ENCODE peak calls at places on chromosome 17, in seven cellular contexts. R is bronchial epithelial cell, G is AG04450, N is neural crest cell, X is prostate gland, O is vagina, Q is fibroblast of lung. P is an unnamed sample.

GRCh38 chr17:54749157-54749556 is 151.5 kb upstream of the TOM1L1 start:
- DNase-seq in R (no peak), G (no peak), N (no peak), O (no peak), X (no peak), Q (no peak), P (no peak)

GRCh38 chr17:29131814-29132682 is 48.1 kb downstream of the MYO18A start:
- DNase-seq in G (peak), Q (peak), O (no peak), R (no peak), X (no peak), N (no peak), P (no peak)

GRCh38 chr17:61219460-61219859 is 180.2 kb upstream of the TBX2 start:
- DNase-seq in O (no peak), G (peak), N (no peak), X (no peak), Q (peak), R (no peak), P (no peak)

GRCh38 chr17:80856863-80857488 is 134.7 kb upstream of the CHMP6 start:
- DNase-seq in R (no peak), X (no peak), N (no peak), G (no peak), Q (no peak), O (no peak), P (no peak)

GRCh38 chr17:75822800-75823166 is 21.4 kb downstream of the UNC13D start:
- DNase-seq in N (no peak), G (no peak), Q (no peak), X (no peak), R (no peak), O (no peak), P (no peak)

GRCh38 chr17:30091771-30092170 is 24.8 kb upstream of the NSRP1 start:
- DNase-seq in R (peak), N (no peak), G (no peak), Q (peak), X (no peak), O (no peak), P (no peak)

GRCh38 chr17:41894791-41895331 is 23.9 kb downstream of the ACLY start:
- DNase-seq in G (peak), X (no peak), R (peak), N (no peak), Q (peak), O (no peak), P (no peak)

GRCh38 chr17:5508855-5509254 is 22.5 kb downstream of the MIS12 start:
- DNase-seq in N (peak), O (no peak), Q (no peak), R (peak), G (no peak), X (no peak), P (no peak)

GRCh38 chr17:46883871-46884270 is 32.5 kb downstream of the WNT9B start:
- DNase-seq in X (no peak), Q (no peak), N (no peak), O (no peak), G (no peak), R (no peak), P (no peak)

GRCh38 chr17:42221886-42222745 is 27.8 kb upstream of the GHDC start:
- DNase-seq in G (peak), R (peak), X (peak), O (no peak), N (peak), Q (peak), P (peak)

GRCh38 chr17:50956750-50957523 is 90.8 kb upstream of the TOB1 start:
- DNase-seq in R (peak), N (peak), Q (peak), O (peak), G (peak), X (peak), P (peak)

GRCh38 chr17:43755389-43755875 is 3.2 kb downstream of the SOST start:
- DNase-seq in G (no peak), Q (peak), R (no peak), N (no peak), O (no peak), X (no peak), P (no peak)
- TF ChIP-seq CTCF in G (no peak), Q (no peak), R (peak), N (no peak), O (no peak), X (no peak), P (no peak)

DNA sequence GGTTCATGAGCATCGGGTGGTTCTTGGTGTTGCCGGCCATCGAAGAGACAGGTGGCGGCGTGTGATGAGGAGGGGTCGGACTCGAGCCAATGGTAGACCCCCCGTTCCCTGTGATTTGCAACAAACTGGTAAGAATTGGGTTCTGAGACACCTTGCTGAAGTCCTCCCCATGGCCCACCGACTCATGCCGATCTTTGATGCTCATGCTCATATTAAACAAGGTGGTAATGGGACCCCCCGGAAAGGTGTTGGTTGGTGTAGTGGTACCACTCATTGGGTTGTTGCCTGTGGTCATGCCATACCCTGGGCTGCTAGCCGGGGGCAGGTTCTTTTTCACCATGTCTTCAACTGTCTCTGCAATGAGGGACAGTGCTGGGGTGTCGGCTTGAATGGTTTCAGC is 8.9 kb upstream of the FBXL20 start:
- DNase-seq in Q (no peak), O (no peak), X (no peak), G (no peak), R (no peak), N (no peak), P (no peak)
- TF ChIP-seq CTCF in Q (no peak), O (no peak), X (no peak), G (no peak), R (no peak), N (no peak), P (no peak)

DNA sequence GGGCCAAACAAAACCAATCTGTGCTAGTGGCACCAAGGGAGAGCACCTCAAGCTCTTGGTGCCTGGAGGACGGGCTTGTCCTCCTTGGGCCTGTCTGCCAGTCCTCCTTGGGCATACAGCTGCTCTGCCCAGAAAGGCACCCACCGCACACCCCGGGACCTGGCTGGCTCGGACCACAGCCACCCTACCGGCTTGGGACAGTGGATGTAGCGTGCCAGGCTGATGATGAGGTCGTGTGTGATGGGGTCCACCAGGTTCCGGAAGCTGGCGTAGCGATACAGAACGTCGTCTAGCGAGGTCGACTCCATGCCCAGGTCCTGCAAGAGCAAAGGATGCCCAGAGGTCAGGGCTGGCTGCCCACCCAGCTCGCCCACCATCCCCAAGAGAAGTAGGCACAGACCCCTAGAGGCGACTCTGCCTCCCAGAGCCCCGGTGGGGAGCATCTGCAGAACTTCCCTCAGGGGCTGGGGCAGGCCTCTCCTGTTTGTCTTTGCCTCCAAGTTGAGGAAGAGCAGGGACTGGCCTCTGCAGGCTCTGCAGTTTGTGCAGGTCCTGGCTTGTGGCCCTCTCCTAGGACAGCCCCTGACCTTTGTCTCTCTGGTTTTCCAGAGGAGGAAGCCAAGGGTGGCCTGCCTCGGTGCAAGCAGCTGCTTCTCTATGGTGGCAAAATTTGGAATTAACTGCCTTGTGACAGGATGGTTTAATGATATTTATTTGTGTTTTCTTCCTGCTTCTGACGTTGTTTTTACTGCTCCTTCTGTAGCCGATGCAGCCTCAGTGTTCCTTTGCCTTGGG is 29.7 kb downstream of the LRRC75A start:
- DNase-seq in X (no peak), R (no peak), Q (no peak), G (no peak), O (no peak), N (no peak), P (no peak)
- TF ChIP-seq CTCF in X (no peak), R (no peak), Q (no peak), G (no peak), O (no peak), N (no peak), P (no peak)

GRCh38 chr17:40348562-40349476 is 15.7 kb downstream of the GJD3 start:
- DNase-seq in X (peak), O (no peak), N (no peak), Q (no peak), G (no peak), R (no peak), P (no peak)
- TF ChIP-seq CTCF in X (no peak), O (no peak), N (no peak), Q (no peak), G (no peak), R (no peak), P (no peak)

P was measured in GM10248.